ENCODE peak calls at places on chromosomes 11 and 22, in five cellular contexts. A is MM.1S, N is fibroblast of the aortic adventitia, P is ascending aorta, B is tibial nerve. V is an unnamed sample.
A peak's percentile ranks its signal among the peaks of the same experiment; 100 is the strongest.

GRCh38 chr11:96188625-96189006 is 154.4 kb downstream of the MAML2 start:
- DNase-seq in B (no peak), A (peak; percentile 43), P (no peak), N (peak; percentile 37), V (peak; percentile 77)

GRCh38 chr11:14399087-14399486 is 40.1 kb upstream of the RRAS2 start:
- DNase-seq in P (no peak), A (no peak), N (no peak), B (no peak), V (no peak)

GRCh38 chr11:43933608-43934358 is 8.7 kb upstream of the C11orf96 start:
- DNase-seq in A (no peak), N (peak; percentile 65), B (no peak), P (no peak), V (peak; percentile 76)

GRCh38 chr11:126997641-126998040 is 2.9 kb downstream of the KIRREL3 start:
- DNase-seq in N (no peak), P (no peak), A (no peak), B (no peak), V (no peak)

GRCh38 chr11:84890706-84891105 is 736.4 kb downstream of the DLG2 start:
- DNase-seq in N (no peak), P (no peak), A (no peak), B (no peak), V (peak; percentile 25)

GRCh38 chr11:103035656-103036434 is 56.1 kb downstream of the DCUN1D5 start:
- DNase-seq in N (peak; percentile 85), P (no peak), B (peak; percentile 67), A (peak; percentile 76), V (peak; percentile 86)

GRCh38 chr11:24900524-24900923 is 403.7 kb downstream of the LUZP2 start:
- DNase-seq in P (no peak), N (no peak), B (no peak), A (peak; percentile 69), V (no peak)

GRCh38 chr11:120814531-120815259 is 209.2 kb upstream of the TBCEL start:
- DNase-seq in P (no peak), N (no peak), A (no peak), B (no peak), V (no peak)

GRCh38 chr11:46250071-46251052 is 27.1 kb upstream of the CREB3L1 start:
- DNase-seq in A (no peak), P (no peak), B (no peak), N (peak; percentile 45), V (peak; percentile 52)

GRCh38 chr22:36211237-36211881 is 9.8 kb upstream of the APOL4 start:
- DNase-seq in A (peak; percentile 21), N (peak; percentile 52), P (no peak), B (peak; percentile 44), V (peak; percentile 59)

GRCh38 chr11:88320149-88320559 is 17.4 kb downstream of the CTSC start:
- DNase-seq in A (no peak), B (no peak), P (no peak), N (peak; percentile 55), V (peak; percentile 85)

GRCh38 chr11:93072236-93072635 is 102.8 kb downstream of the MTNR1B start:
- DNase-seq in P (no peak), B (no peak), A (no peak), N (no peak), V (no peak)

GRCh38 chr11:74417860-74418508 is 19.8 kb upstream of the PGM2L1 start:
- DNase-seq in B (no peak), A (no peak), N (no peak), P (no peak), V (no peak)

GRCh38 chr22:27734066-27734465 is 67.5 kb downstream of the MN1 start:
- DNase-seq in N (no peak), B (no peak), P (no peak), A (no peak), V (no peak)

GRCh38 chr11:61834278-61835004 is 6.3 kb downstream of the FADS2 start:
- DNase-seq in P (no peak), A (peak; percentile 77), N (peak; percentile 87), B (peak; percentile 35), V (peak; percentile 88)

GRCh38 chr11:90423378-90423777 is 200.5 kb upstream of the CHORDC1 start:
- DNase-seq in P (no peak), B (no peak), N (no peak), A (no peak), V (no peak)

GRCh38 chr11:124753207-124753606 is 1.2 kb upstream of the VSIG2 start:
- DNase-seq in P (no peak), A (no peak), N (no peak), B (no peak), V (no peak)

GRCh38 chr22:25110846-25111578 is 88.6 kb upstream of the CRYBB3 start:
- DNase-seq in A (peak; percentile 71), N (peak; percentile 81), P (peak; percentile 51), B (peak; percentile 46), V (peak; percentile 64)

GRCh38 chr22:32801436-32802290 is at the start of gene TIMP3:
- DNase-seq in A (no peak), N (peak; percentile 76), P (peak; percentile 50), B (peak; percentile 87), V (peak; percentile 65)

GRCh38 chr22:30289126-30289979 is at the start of gene CASTOR1:
- DNase-seq in B (peak; percentile 97), P (peak; percentile 96), N (peak; percentile 95), A (peak; percentile 92), V (peak; percentile 97)

GRCh38 chr22:44024288-44024908 is at the start of gene PARVB:
- DNase-seq in B (no peak), P (no peak), A (peak; percentile 32), N (peak; percentile 12), V (no peak)

GRCh38 chr11:64305691-64306562 is 603 bp downstream of the ESRRA start:
- DNase-seq in B (peak; percentile 42), N (no peak), P (no peak), A (peak; percentile 77), V (no peak)

GRCh38 chr22:25060522-25061071 is 108.1 kb downstream of the KIAA1671 start:
- DNase-seq in A (no peak), P (no peak), N (peak; percentile 33), B (no peak), V (no peak)

GRCh38 chr22:32607086-32607485 is 132.5 kb downstream of the FBXO7 start:
- DNase-seq in A (no peak), N (no peak), P (no peak), B (no peak), V (no peak)

GRCh38 chr11:72693271-72693968 is 19.2 kb upstream of the PDE2A start:
- DNase-seq in B (no peak), N (no peak), A (no peak), P (no peak), V (no peak)

GRCh38 chr11:72697814-72698213 is 23.6 kb upstream of the PDE2A start:
- DNase-seq in N (no peak), B (no peak), A (no peak), P (no peak), V (no peak)

GRCh38 chr11:72696866-72697428 is 22.7 kb upstream of the PDE2A start:
- DNase-seq in B (peak; percentile 64), P (no peak), A (no peak), N (no peak), V (peak; percentile 50)

GRCh38 chr11:72692498-72693237 is 18.4 kb upstream of the PDE2A start:
- DNase-seq in B (no peak), N (no peak), A (no peak), P (no peak), V (no peak)

DNA sequence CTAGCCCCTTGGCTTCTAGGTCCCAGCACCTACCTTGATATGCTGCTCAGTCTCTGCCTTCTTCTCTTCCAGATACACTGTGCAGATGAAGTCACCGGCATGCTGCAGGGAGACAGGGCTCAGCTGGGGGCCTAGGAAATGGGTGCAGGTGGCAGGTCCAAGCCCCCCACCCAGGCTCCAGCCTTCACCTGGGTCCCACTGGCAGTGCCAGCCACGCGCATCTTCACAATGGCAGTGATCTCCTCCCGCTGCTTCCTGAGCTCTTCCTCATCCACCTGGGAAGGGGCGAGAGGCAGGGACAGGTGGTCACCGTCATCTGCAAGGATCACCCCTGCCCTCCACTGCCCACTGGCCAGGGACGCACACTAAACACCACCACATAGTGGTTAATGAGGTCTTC is 21.1 kb upstream of the PDE2A start:
- DNase-seq in A (no peak), N (no peak), P (no peak), B (no peak), V (no peak)
- TF ChIP-seq CTCF in A (no peak), N (no peak), P (no peak), B (no peak), V (no peak)

DNA sequence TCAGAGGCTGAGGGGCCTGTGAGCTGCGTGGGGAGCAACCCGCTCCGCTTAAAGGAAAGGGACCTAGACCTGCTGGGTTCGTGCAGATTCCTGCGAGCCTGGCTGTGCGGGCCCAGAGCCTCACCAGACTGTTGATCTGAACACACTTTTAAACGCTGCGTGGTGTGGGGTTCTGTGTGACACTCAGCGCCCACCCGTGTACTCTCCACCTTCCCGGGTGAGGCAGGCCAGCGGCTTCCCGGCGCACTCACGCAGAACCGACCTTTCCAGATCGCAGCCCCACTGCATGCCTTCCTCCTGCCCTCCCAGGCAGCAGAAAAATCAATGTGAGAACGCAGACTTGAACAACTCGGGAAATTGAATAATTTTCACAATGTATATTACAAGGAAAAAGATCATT is 388.6 kb downstream of the TBC1D22A start:
- DNase-seq in N (no peak), B (no peak), A (no peak), P (no peak), V (no peak)
- H3K4me3 ChIP-seq in N (no peak overlapping the region), B (no peak overlapping the region), A (no peak overlapping the region), P (no peak overlapping the region), V (no peak overlapping the region)

DNA sequence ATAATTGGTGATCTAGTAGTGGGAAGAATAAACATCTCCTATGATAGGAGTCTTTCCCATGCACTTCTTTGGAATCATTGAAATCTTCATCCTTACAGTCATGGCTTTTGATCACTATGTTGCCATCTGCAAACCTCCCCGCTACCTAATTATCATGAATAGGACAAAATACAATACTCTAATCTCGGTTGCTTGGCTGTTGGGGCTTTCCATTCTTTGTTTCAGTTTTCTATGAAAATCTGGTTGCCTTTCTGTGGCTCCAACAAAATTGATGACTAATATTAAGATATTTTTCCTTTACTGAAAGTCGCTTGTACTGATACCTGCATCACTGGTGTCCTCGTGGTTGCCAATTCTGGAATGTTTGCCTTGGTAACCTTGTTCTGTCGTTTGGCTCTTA is 11.9 kb downstream of the OR4C6 start:
- DNase-seq in A (peak; percentile 31), P (no peak), B (no peak), N (no peak), V (no peak)
- TF ChIP-seq CTCF in A (no peak), P (no peak), B (no peak), N (no peak), V (no peak)

GRCh38 chr22:41957941-41958556 is 6.1 kb downstream of the SMIM45 start:
- DNase-seq in P (no peak), A (no peak), B (no peak), N (no peak), V (no peak)
- H3K4me3 ChIP-seq in P (peak overlapping the region; percentile 29), A (peak overlapping the region; percentile 27), B (no peak overlapping the region), N (no peak overlapping the region), V (no peak overlapping the region)

DNA sequence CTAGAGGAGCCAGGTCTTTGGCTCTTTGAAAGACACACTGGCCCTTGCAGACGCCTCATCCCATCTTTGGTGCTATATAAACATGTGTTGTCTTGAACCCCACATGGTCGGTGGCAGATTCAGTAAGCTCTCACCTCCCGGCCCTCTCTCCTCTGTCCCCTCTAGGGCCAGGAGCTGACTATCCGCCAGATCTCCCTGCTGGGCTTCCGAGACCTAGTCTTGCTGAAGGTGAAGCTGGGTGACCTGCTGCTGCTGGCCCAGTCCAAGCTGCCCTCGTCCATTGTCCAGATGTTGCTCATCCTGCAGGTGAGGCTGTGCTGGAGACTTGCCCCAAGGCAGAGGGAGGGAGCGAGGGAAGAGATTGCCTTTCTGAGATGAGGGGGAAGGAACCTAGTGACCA is 63.9 kb downstream of the TRAF6 start:
- DNase-seq in N (no peak), A (no peak), B (no peak), P (no peak), V (no peak)
- TF ChIP-seq CTCF in N (no peak), A (no peak), B (no peak), P (no peak), V (no peak)

V was measured in fibroblast of mammary gland.